ENCODE peak calls at places on chromosome 14, in eight cellular contexts. C, T, O, J, F, K, D and P are unnamed samples.

GRCh38 chr14:104680056-104680805 is 9.2 kb upstream of the INF2 start:
- DNase-seq in C (no peak), T (no peak), O (no peak), J (peak), F (peak), K (no peak), D (peak), P (peak)

GRCh38 chr14:57865450-57866198 is at the start of gene SLC35F4:
- DNase-seq in C (peak), T (no peak), O (peak), J (peak), F (peak), K (peak), D (peak), P (peak)

GRCh38 chr14:54782803-54783659 is 119.6 kb downstream of the GCH1 start:
- DNase-seq in C (peak), T (no peak), O (peak), J (no peak), F (no peak), K (peak), D (no peak), P (peak)

GRCh38 chr14:33678012-33678411 is 272.9 kb downstream of the EGLN3 start:
- DNase-seq in C (no peak), T (no peak), O (no peak), J (no peak), F (no peak), K (no peak), D (no peak), P (no peak)

GRCh38 chr14:49966971-49967630 is 74.2 kb downstream of the ARF6 start:
- DNase-seq in C (no peak), T (no peak), O (no peak), J (no peak), F (no peak), K (no peak), D (no peak), P (no peak)

GRCh38 chr14:77872971-77873370 is 73.1 kb downstream of the ADCK1 start:
- DNase-seq in C (no peak), T (no peak), O (no peak), J (no peak), F (no peak), K (no peak), D (no peak), P (no peak)

GRCh38 chr14:101351769-101352168 is 209.5 kb upstream of the DIO3 start:
- DNase-seq in C (no peak), T (no peak), O (no peak), J (no peak), F (peak), K (no peak), D (no peak), P (no peak)

GRCh38 chr14:42884100-42884499 is 1277.4 kb downstream of the LRFN5 start:
- DNase-seq in C (no peak), T (no peak), O (no peak), J (no peak), F (no peak), K (no peak), D (no peak), P (no peak)

GRCh38 chr14:101600336-101600890 is 39.1 kb downstream of the DIO3 start:
- DNase-seq in C (no peak), T (no peak), O (no peak), J (no peak), F (peak), K (no peak), D (no peak), P (no peak)

GRCh38 chr14:35050652-35051051 is 4.6 kb downstream of the FAM177A1 start:
- DNase-seq in C (no peak), T (no peak), O (no peak), J (no peak), F (no peak), K (no peak), D (no peak), P (no peak)

GRCh38 chr14:63897706-63898105 is 44.9 kb downstream of the SYNE2 start:
- DNase-seq in C (no peak), T (no peak), O (no peak), J (no peak), F (no peak), K (no peak), D (no peak), P (no peak)

GRCh38 chr14:76191297-76191696 is 39.6 kb downstream of the GPATCH2L start:
- DNase-seq in C (no peak), T (no peak), O (no peak), J (peak), F (no peak), K (no peak), D (no peak), P (no peak)

GRCh38 chr14:77076118-77076631 is 21.9 kb upstream of the CIPC start:
- DNase-seq in C (peak), T (no peak), O (peak), J (peak), F (no peak), K (no peak), D (peak), P (peak)

GRCh38 chr14:90620540-90621204 is 195.6 kb downstream of the TTC7B start:
- DNase-seq in C (no peak), T (no peak), O (no peak), J (no peak), F (no peak), K (no peak), D (no peak), P (no peak)

GRCh38 chr14:34199585-34199984 is 248.7 kb upstream of the EGLN3 start:
- DNase-seq in C (no peak), T (peak), O (no peak), J (no peak), F (no peak), K (no peak), D (no peak), P (no peak)

GRCh38 chr14:82889701-82890100 is 1356.0 kb upstream of the SEL1L start:
- DNase-seq in C (no peak), T (no peak), O (no peak), J (no peak), F (no peak), K (no peak), D (no peak), P (no peak)

GRCh38 chr14:105853907-105854599 is 327.7 kb downstream of the TMEM121 start:
- DNase-seq in C (no peak), T (no peak), O (no peak), J (no peak), F (peak), K (no peak), D (no peak), P (no peak)

GRCh38 chr14:34301107-34301734 is 160.8 kb downstream of the SPTSSA start:
- DNase-seq in C (peak), T (no peak), O (peak), J (no peak), F (no peak), K (no peak), D (no peak), P (no peak)

GRCh38 chr14:75522224-75522764 is at the start of gene BATF:
- DNase-seq in C (no peak), T (no peak), O (no peak), J (no peak), F (peak), K (no peak), D (peak), P (no peak)

DNA sequence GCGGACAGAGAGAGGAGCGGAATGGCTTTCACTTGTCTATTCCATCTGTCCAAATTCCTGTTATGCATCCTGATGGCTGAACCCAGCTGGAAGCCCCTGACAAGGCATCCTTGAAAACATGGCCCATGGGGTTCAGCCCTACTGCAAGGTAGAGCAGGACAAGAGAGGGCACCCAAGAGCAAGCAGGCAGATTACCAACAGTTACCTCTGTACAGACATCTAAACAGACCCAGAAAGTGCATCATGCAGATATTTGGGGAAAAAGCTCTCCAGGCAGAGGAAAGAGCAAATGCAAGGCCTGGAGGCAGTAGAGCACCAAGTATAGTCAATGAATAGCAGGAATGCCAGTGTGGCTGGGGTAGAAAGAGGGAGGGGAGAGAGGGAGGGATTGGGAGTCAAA is 407.5 kb downstream of the PCNX1 start:
- DNase-seq in C (peak), T (no peak), O (no peak), J (no peak), F (no peak), K (no peak), D (no peak), P (no peak)
- TF ChIP-seq CTCF in C (peak), T (no peak), O (no peak), J (no peak), F (no peak), K (no peak), D (no peak), P (no peak)

DNA sequence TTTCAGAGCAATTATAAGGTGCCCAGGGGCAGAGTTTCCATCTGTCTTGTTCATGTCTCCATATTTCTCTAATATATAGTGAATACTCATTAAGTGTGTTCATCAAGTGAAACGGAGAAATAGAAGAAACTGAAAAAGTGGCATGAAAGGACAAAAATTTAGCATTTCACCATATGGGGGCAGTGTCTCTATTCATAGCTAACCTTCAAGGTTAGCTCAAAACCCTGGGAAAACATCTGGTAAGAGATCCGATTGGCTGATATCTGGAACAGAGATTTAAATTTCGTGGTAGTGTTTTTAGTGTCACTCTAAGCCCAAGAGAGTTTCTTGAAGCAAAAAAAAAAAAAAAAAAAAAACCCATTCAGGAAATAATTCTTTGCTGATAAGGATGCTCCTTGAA is 367.5 kb downstream of the DAD1 start:
- DNase-seq in C (peak), T (no peak), O (no peak), J (no peak), F (no peak), K (no peak), D (no peak), P (no peak)
- TF ChIP-seq CTCF in C (peak), T (peak), O (peak), J (no peak), F (no peak), K (no peak), D (peak), P (no peak)

GRCh38 chr14:103621860-103622259 is 7.2 kb upstream of the KLC1 start:
- DNase-seq in C (no peak), T (no peak), O (no peak), J (no peak), F (no peak), K (no peak), D (no peak), P (no peak)

GRCh38 chr14:103625361-103626095 is 3.5 kb upstream of the KLC1 start:
- DNase-seq in C (no peak), T (no peak), O (no peak), J (peak), F (peak), K (no peak), D (no peak), P (no peak)

GRCh38 chr14:103623883-103624482 is 5.0 kb upstream of the KLC1 start:
- DNase-seq in C (no peak), T (no peak), O (peak), J (peak), F (peak), K (no peak), D (peak), P (no peak)

GRCh38 chr14:103624860-103625259 is 4.2 kb upstream of the KLC1 start:
- DNase-seq in C (no peak), T (peak), O (no peak), J (peak), F (peak), K (no peak), D (peak), P (peak)

GRCh38 chr14:103623308-103623707 is 5.7 kb upstream of the KLC1 start:
- DNase-seq in C (no peak), T (no peak), O (no peak), J (no peak), F (no peak), K (no peak), D (no peak), P (no peak)
- TF ChIP-seq CTCF in C (no peak), T (no peak), O (no peak), J (no peak), F (no peak), K (no peak), D (no peak), P (no peak)

GRCh38 chr14:99683619-99684355 is at the start of gene CYP46A1:
- DNase-seq in C (peak), T (peak), O (peak), J (peak), F (peak), K (peak), D (peak), P (peak)
- TF ChIP-seq CTCF in C (no peak), T (no peak), O (no peak), J (no peak), F (no peak), K (no peak), D (no peak), P (no peak)

GRCh38 chr14:64960762-64961276 is 11.3 kb downstream of the RAB15 start:
- DNase-seq in C (peak), T (no peak), O (no peak), J (no peak), F (no peak), K (peak), D (peak), P (no peak)
- TF ChIP-seq CTCF in C (peak), T (no peak), O (no peak), J (no peak), F (no peak), K (peak), D (no peak), P (no peak)

GRCh38 chr14:71498151-71498734 is 434.0 kb upstream of the RGS6 start:
- DNase-seq in C (no peak), T (peak), O (no peak), J (no peak), F (no peak), K (no peak), D (no peak), P (no peak)
- TF ChIP-seq CTCF in C (no peak), T (no peak), O (no peak), J (no peak), F (no peak), K (no peak), D (no peak), P (no peak)

GRCh38 chr14:68921666-68922065 is 57.4 kb downstream of the ACTN1 start:
- DNase-seq in C (peak), T (no peak), O (peak), J (no peak), F (no peak), K (no peak), D (no peak), P (no peak)
- TF ChIP-seq CTCF in C (peak), T (no peak), O (no peak), J (no peak), F (no peak), K (no peak), D (no peak), P (no peak)

GRCh38 chr14:40252817-40253447 is 820.7 kb upstream of the FBXO33 start:
- DNase-seq in C (peak), T (no peak), O (no peak), J (no peak), F (no peak), K (peak), D (no peak), P (no peak)
- TF ChIP-seq CTCF in C (peak), T (no peak), O (no peak), J (no peak), F (no peak), K (no peak), D (no peak), P (no peak)

DNA sequence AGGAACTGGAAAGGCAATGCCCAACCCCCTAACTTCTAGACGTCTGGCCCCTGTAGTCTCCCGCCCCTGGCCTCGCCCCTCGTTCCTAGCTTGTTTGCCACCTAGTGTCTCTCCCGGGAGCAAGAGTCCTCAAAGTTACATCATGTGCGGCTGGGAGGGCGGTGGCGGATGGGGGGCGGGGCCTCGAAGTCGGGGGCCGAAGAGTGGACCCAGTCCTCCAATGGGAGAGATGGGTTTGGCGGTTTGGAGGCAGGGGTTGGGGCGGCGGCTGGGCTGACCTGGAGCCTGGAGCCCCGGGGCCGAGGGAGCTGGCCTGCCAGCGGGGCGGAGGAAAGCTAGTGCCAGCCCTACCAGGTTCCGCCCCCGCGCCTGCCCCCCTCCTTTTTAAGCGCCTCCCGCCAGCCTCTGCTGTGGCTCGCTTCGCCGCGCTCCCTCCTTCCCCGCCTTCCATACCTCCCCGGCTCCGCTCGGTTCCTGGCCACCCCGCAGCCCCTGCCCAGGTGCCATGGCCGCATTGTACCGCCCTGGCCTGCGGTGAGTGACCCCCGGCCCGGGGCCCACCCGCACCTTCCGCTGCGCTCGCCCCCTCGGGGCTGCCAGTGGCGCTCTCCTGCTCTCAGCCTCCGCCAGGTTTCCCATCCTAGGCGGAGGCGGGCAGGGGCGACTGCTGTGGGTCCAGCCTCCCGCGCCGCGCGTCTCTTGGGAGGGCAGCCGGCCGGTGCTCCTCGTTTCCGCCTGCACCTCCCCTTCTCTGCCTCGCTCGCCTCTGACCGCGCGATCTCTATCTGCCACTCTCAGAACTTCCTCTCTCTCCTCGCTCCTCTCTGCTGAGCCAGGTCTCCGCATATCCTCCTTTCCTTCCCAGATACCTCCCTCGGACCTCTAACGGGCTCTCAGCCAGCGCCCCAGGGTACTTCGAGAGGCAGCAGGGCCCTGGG is at the start of gene PCK2:
- DNase-seq in C (peak), T (peak), O (peak), J (peak), F (peak), K (peak), D (peak), P (peak)
- TF ChIP-seq CTCF in C (no peak), T (no peak), O (no peak), J (no peak), F (no peak), K (no peak), D (no peak), P (no peak)

GRCh38 chr14:65019944-65020566 is 33.4 kb downstream of the FNTB start:
- DNase-seq in C (peak), T (peak), O (no peak), J (no peak), F (no peak), K (no peak), D (no peak), P (no peak)
- TF ChIP-seq CTCF in C (peak), T (peak), O (peak), J (peak), F (peak), K (peak), D (peak), P (peak)